ENCODE peak calls at places on chromosomes 16 and 17, in six cellular contexts. T is H1, Z is GM12891, L is GM12878, D is HepG2, B is K562. Y is an unnamed sample.

GRCh38 chr16:25959216-25959615 is 267.5 kb downstream of the HS3ST4 start:
- DNase-seq in T (no peak), Z (no peak), L (no peak), D (no peak), B (no peak), Y (no peak)

GRCh38 chr17:83199500-83200201 is 120.2 kb downstream of the METRNL start:
- DNase-seq in T (no peak), Z (no peak), L (no peak), D (no peak), B (no peak), Y (no peak)

GRCh38 chr16:397135-397661 is at the start of gene NME4:
- DNase-seq in T (no peak), Z (peak), L (no peak), D (no peak), B (peak), Y (peak)

GRCh38 chr16:79600636-79601091 is at the start of gene MAF:
- DNase-seq in T (peak), Z (peak), L (no peak), D (peak), B (peak), Y (no peak)

GRCh38 chr17:81399481-81400153 is 4.4 kb downstream of the BAHCC1 start:
- DNase-seq in T (no peak), Z (no peak), L (no peak), D (no peak), B (peak), Y (no peak)

GRCh38 chr17:65305778-65306177 is 168.6 kb downstream of the RGS9 start:
- DNase-seq in T (no peak), Z (no peak), L (no peak), D (no peak), B (no peak), Y (no peak)

GRCh38 chr16:2458887-2459646 is 842 bp upstream of the TEDC2 start:
- DNase-seq in T (no peak), Z (no peak), L (no peak), D (no peak), B (no peak), Y (no peak)

GRCh38 chr16:88920618-88921602 is 54.5 kb upstream of the PABPN1L start:
- DNase-seq in T (no peak), Z (peak), L (no peak), D (no peak), B (peak), Y (peak)

GRCh38 chr17:72476134-72476533 is 355.3 kb downstream of the SOX9 start:
- DNase-seq in T (no peak), Z (no peak), L (no peak), D (no peak), B (no peak), Y (no peak)

GRCh38 chr17:72476575-72476986 is 355.8 kb downstream of the SOX9 start:
- DNase-seq in T (peak), Z (no peak), L (no peak), D (no peak), B (no peak), Y (no peak)

GRCh38 chr17:72477529-72477928 is 356.7 kb downstream of the SOX9 start:
- DNase-seq in T (no peak), Z (no peak), L (no peak), D (no peak), B (no peak), Y (no peak)

GRCh38 chr17:72474243-72474642 is 353.4 kb downstream of the SOX9 start:
- DNase-seq in T (no peak), Z (no peak), L (no peak), D (no peak), B (no peak), Y (no peak)

DNA sequence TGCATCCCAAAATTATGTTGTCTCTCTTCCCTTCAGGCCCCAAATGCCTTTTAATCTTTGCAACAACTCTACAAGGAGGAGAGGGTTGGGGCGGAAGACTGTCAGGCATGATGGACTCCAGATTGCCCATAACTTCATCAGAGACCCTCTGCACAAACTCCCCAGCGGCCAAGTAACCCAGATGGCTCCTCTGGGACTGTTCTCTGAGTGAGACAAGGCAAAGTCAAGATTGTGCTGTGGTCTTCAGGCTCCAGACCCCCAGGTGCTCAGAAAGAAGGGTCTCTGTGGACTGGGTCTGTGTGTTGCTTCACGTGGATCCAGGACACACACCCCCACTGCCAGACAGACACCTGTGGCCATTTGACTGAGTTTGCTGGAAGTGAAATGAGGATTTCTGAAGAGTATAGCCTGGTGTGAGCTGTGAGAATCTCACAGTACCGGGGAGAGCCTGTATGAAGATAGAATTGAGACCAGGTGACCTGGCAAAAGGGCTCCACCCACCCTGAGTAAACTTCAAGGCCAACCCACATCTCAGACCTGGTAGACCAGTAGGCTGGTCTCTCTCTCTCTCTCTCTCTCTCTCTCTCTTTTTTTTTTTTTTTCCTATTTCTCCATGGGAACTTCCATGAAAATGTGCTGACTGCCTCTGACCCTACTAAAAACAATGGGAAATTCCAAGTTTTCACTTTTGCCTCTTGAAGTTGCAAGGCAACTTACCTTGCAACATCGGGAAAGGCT is 354.1 kb downstream of the SOX9 start:
- DNase-seq in T (no peak), Z (no peak), L (no peak), D (no peak), B (no peak), Y (no peak)
- TF ChIP-seq TAF1 in T (no peak), Z (no peak), L (no peak), D (no peak), B (no peak), Y (no peak)

GRCh38 chr16:46774743-46775177 is 26.6 kb upstream of the MYLK3 start:
- DNase-seq in T (no peak), Z (no peak), L (peak), D (no peak), B (no peak), Y (no peak)
- TF ChIP-seq POLR2A in T (no peak), Z (no peak), L (no peak), D (no peak), B (no peak), Y (no peak)

DNA sequence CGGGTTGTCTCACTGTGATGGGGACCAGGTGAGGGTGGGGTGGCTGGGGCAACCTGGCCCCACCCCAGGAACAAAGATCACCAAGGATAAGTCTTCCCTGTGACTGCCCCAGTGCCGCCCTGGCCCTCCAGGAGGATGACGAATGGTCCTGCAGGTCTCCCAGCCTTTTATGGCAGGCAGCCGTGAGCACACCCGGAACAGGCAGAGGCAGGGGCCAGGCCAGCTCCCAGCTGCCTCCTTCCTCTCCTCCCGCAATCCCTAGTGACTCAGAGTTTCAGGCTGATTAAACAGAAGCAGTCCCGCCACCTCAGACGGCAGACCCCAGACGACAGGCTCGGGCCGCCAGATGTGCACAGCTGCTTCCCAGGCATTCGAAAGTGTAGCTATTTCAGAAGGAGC is 13.3 kb downstream of the JUP start:
- DNase-seq in T (no peak), Z (no peak), L (no peak), D (peak), B (peak), Y (no peak)
- TF ChIP-seq POLR2AphosphoS5 in T (no peak), Z (no peak), L (no peak), D (no peak), B (no peak), Y (no peak)

GRCh38 chr16:81696136-81696958 is 82.7 kb upstream of the PLCG2 start:
- DNase-seq in T (no peak), Z (no peak), L (no peak), D (no peak), B (no peak), Y (no peak)

GRCh38 chr16:81696959-81697293 is 82.2 kb upstream of the PLCG2 start:
- DNase-seq in T (no peak), Z (no peak), L (no peak), D (no peak), B (no peak), Y (no peak)

GRCh38 chr16:81697886-81698635 is 81.0 kb upstream of the PLCG2 start:
- DNase-seq in T (no peak), Z (no peak), L (no peak), D (no peak), B (no peak), Y (no peak)

GRCh38 chr16:81695431-81695890 is 83.6 kb upstream of the PLCG2 start:
- DNase-seq in T (no peak), Z (no peak), L (no peak), D (no peak), B (no peak), Y (no peak)

GRCh38 chr16:81697321-81697885 is 81.7 kb upstream of the PLCG2 start:
- DNase-seq in T (peak), Z (peak), L (no peak), D (peak), B (peak), Y (peak)
- TF ChIP-seq TAF1 in T (no peak), Z (no peak), L (no peak), D (no peak), B (no peak), Y (no peak)

GRCh38 chr17:4949321-4950074 is 1.2 kb upstream of the PFN1 start:
- DNase-seq in T (no peak), Z (peak), L (no peak), D (peak), B (peak), Y (no peak)

GRCh38 chr17:4950757-4951204 is at the start of gene ENO3:
- DNase-seq in T (no peak), Z (no peak), L (no peak), D (peak), B (no peak), Y (no peak)

GRCh38 chr17:4951486-4951885 is 567 bp downstream of the ENO3 start:
- DNase-seq in T (no peak), Z (no peak), L (no peak), D (no peak), B (no peak), Y (no peak)

GRCh38 chr17:4948997-4949320 is 629 bp upstream of the PFN1 start:
- DNase-seq in T (no peak), Z (peak), L (no peak), D (peak), B (peak), Y (peak)

GRCh38 chr17:4950075-4950756 is 703 bp upstream of the ENO3 start:
- DNase-seq in T (no peak), Z (no peak), L (no peak), D (peak), B (peak), Y (no peak)
- TF ChIP-seq POLR2A in T (no peak), Z (peak), L (peak), D (no peak), B (peak), Y (peak)

DNA sequence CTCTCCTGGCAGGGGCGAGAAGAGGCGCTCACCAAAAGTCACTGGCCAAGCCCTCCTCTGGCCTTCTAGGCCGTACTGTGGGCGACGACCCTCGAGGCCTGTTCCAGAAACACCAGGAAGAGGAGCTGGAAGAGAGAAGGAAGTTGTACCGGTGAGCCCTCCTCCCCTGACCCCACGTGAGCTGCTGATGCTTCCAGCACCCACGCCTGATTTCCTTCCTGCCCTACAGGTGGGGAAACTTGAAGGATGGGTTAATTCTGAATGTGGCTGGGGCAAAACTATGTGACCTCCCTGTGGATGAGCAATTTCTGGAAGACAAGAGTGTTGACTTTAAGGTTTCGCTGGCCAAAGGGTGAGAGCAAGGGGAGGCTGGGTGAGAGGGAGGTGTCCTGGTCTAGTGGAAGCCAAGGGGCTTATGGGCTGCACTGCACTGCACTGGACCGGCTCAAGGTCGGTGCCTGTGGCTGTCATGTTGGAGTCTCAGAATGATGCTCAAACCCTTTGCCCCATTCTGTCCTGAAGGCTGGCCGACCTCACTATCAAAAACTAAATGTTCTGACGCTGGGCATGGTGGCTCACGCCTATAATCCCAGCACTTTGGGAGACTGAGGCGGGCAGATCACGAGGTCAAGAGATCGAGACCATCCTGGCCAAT is 6.2 kb downstream of the C17orf100 start:
- DNase-seq in T (no peak), Z (no peak), L (no peak), D (no peak), B (no peak), Y (no peak)
- TF ChIP-seq POLR2AphosphoS5 in T (no peak), Z (no peak), L (no peak), D (no peak), B (no peak), Y (no peak)

DNA sequence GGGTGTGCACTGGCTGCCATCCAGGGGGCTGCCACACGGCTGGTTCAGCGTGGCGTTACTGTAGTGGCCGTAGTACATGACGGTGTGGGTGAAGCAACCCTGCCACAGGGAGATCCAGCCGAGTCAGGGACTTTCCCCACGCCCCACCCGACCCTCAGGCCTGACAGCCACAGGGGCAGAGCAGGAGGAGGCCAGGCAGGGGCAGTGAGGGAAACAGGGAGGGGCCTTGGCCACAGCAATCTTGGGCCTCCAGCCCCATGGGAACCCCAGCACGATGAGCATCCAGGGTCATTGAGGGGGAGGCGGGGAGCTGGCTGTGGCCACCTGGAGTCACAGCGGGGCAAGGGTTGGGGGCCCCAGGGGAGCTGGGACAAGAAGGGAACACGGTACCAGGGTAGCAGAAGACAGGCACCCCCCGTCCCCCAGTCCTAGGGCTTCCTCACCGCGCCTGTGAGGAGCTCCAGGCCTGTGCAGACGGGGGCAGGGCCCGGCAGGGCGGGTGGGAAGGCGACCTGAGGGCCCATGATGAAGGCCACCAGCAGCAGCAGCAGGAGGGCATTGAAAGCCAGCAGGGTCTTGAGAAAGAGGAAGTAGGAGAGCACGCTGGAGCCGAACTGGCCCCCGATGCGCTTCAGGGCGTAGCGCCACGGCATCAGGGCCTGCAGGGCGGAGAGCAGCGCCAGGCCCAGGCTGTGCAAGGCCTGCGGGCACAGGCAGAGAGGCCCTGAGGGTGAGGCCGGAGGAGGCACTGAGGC is 4.3 kb downstream of the TMC6 start:
- DNase-seq in T (no peak), Z (no peak), L (no peak), D (no peak), B (no peak), Y (peak)
- TF ChIP-seq TAF1 in T (no peak), Z (no peak), L (no peak), D (no peak), B (no peak), Y (no peak)

DNA sequence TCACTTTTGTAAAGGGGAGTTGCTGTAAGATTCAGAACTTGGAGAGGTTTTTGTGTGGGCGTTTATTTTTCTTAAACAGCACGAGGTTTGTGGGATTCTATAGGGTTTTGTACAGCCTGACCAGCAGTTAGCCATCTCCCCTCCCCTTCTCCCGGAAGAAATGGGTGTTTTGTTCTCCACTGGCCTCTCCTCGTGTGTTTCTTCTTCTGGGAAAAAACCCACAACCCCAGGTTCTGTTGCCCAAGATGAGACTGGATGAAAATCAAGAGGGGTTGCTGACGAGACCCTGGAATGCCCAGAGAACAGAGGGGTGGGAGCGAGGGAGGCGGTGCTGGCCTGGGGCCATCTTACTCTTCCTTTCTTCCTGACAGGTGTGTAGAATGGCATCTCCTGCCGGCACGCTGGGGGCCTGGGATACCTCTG is 186.1 kb downstream of the MSI2 start:
- DNase-seq in T (no peak), Z (no peak), L (no peak), D (no peak), B (no peak), Y (no peak)
- TF ChIP-seq POLR2A in T (no peak), Z (no peak), L (no peak), D (no peak), B (no peak), Y (no peak)

DNA sequence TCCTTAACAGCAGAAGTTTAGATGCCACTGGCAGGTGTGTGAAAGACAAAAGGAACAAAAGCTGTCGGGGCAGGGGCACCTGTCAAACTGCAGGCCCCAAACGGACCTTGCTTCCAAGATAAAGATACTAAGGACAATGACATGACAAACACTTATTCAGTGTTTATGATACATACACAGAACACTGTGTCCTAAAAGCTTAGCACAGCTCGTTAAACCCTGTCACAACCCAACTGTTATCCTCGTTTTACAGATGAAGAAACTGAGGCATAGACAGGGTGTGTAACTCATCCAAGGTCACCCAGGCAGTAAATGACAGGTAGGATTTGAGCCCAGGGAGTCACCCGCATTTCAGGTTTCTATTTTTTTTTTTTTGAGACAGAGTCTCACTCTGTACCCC is 9.6 kb downstream of the SDK2 start:
- DNase-seq in T (no peak), Z (no peak), L (no peak), D (no peak), B (no peak), Y (no peak)
- TF ChIP-seq POLR2AphosphoS5 in T (no peak), Z (no peak), L (no peak), D (no peak), B (no peak), Y (no peak)

GRCh38 chr17:45828171-45829133 is 16.2 kb upstream of the SPPL2C start:
- DNase-seq in T (no peak), Z (no peak), L (no peak), D (no peak), B (no peak), Y (no peak)
- TF ChIP-seq TAF1 in T (no peak), Z (no peak), L (no peak), D (no peak), B (no peak), Y (no peak)

Y was measured in GM12892.